ENCODE peak calls at places on chromosomes 13 and 19, in ten cellular contexts. L is RWPE1; P is stimulated activated CD8-positive, alpha-beta memory T cell treated with anti-CD3 and anti-CD28 coated beads, Interleukin-4, amount 100 ng/mL, for 1 hour; W is activated CD8-positive, alpha-beta memory T cell treated with anti-CD3 and anti-CD28 coated beads, Interleukin-2, amount 50 U/mL, for 48 hours; X is GM20000; T is fibroblast of the conjunctiva; K is type B pancreatic cell; I is NCI-H2171 treated with DMSO at 0.1 percent for 48 hours; Y is mesothelial cell of epicardium; N is caudate nucleus. M is an unnamed sample.

GRCh38 chr13:23681253-23681652 is 111.0 kb downstream of the TNFRSF19 start:
- DNase-seq in W (no peak), X (no peak), I (no peak), Y (no peak), P (no peak), N (no peak), T (no peak), K (no peak), L (no peak), M (no peak)

GRCh38 chr19:572891-573825 is 762 bp downstream of the BSG start:
- DNase-seq in W (no peak), N (no peak), K (no peak), Y (peak; percentile 23), P (no peak), I (peak; percentile 40), T (no peak), X (no peak), L (peak; percentile 71), M (peak; percentile 85)

GRCh38 chr13:51225034-51225433 is 2.8 kb downstream of the FAM124A start:
- DNase-seq in N (no peak), L (no peak), P (no peak), K (no peak), Y (no peak), I (no peak), W (no peak), X (no peak), T (no peak), M (no peak)

GRCh38 chr19:27806471-27807070 is 1406.4 kb downstream of the UQCRFS1 start:
- DNase-seq in T (no peak), I (no peak), K (no peak), W (no peak), X (no peak), L (no peak), Y (no peak), P (no peak), N (no peak), M (no peak)

GRCh38 chr13:37443538-37443937 is 155.0 kb downstream of the POSTN start:
- DNase-seq in L (no peak), Y (no peak), P (no peak), I (no peak), X (no peak), W (no peak), N (no peak), K (no peak), T (no peak), M (no peak)

GRCh38 chr19:31988256-31988655 is 357.2 kb upstream of the ZNF507 start:
- DNase-seq in W (no peak), Y (no peak), L (no peak), X (no peak), K (no peak), N (no peak), T (no peak), P (no peak), I (no peak), M (no peak)

GRCh38 chr19:53507523-53508442 is 30.2 kb upstream of the ZNF331 start:
- DNase-seq in T (no peak), P (no peak), X (no peak), I (no peak), Y (no peak), N (no peak), L (no peak), K (no peak), W (no peak), M (no peak)

GRCh38 chr19:29833614-29834261 is 21.9 kb downstream of the CCNE1 start:
- DNase-seq in L (no peak), I (no peak), Y (no peak), X (no peak), P (no peak), T (no peak), W (no peak), K (no peak), N (no peak), M (no peak)

GRCh38 chr13:29496241-29496712 is 99.2 kb downstream of the SLC7A1 start:
- DNase-seq in P (no peak), T (no peak), Y (no peak), K (no peak), L (peak; percentile 50), N (no peak), X (peak; percentile 39), W (peak; percentile 46), I (no peak), M (no peak)

GRCh38 chr13:107216046-107216715 is 648.2 kb upstream of the ARGLU1 start:
- DNase-seq in W (no peak), I (no peak), N (no peak), L (no peak), P (no peak), Y (no peak), K (no peak), T (no peak), X (no peak), M (no peak)

GRCh38 chr13:60509601-60510386 is 112.8 kb downstream of the TDRD3 start:
- DNase-seq in N (no peak), T (no peak), X (no peak), L (peak; percentile 1), Y (no peak), P (no peak), I (no peak), K (no peak), W (no peak), M (no peak)

GRCh38 chr13:105936816-105937215 is 598.6 kb downstream of the EFNB2 start:
- DNase-seq in Y (no peak), K (no peak), X (no peak), P (no peak), W (no peak), L (no peak), I (no peak), N (no peak), T (no peak), M (no peak)

GRCh38 chr19:1252818-1253513 is 4.6 kb downstream of the MIDN start:
- DNase-seq in T (peak; percentile 98), W (peak; percentile 85), P (no peak), X (peak; percentile 75), I (peak; percentile 88), Y (no peak), L (peak; percentile 85), K (no peak), N (peak; percentile 80), M (peak; percentile 98)

GRCh38 chr13:111335263-111335662 is 14.8 kb downstream of the TEX29 start:
- DNase-seq in N (no peak), K (peak; percentile 36), T (no peak), X (no peak), L (no peak), I (no peak), P (no peak), W (peak; percentile 13), Y (no peak), M (peak; percentile 44)

GRCh38 chr13:56134524-56134923 is 1006.2 kb upstream of the PRR20A start:
- DNase-seq in K (no peak), X (no peak), Y (no peak), N (no peak), T (no peak), W (no peak), I (no peak), L (no peak), P (no peak), M (no peak)

GRCh38 chr13:59111711-59112110 is 1052.0 kb downstream of the DIAPH3 start:
- DNase-seq in Y (no peak), P (no peak), W (no peak), T (no peak), I (no peak), K (no peak), L (no peak), X (no peak), N (no peak), M (no peak)

GRCh38 chr13:84446972-84447700 is 564.9 kb upstream of the SLITRK1 start:
- DNase-seq in L (no peak), I (peak; percentile 79), N (no peak), P (no peak), T (peak; percentile 77), X (no peak), W (no peak), Y (no peak), K (no peak), M (peak; percentile 92)

GRCh38 chr13:35857769-35858168 is 273.4 kb downstream of the DCLK1 start:
- DNase-seq in K (no peak), P (no peak), X (no peak), T (no peak), Y (no peak), L (no peak), W (no peak), N (no peak), I (peak; percentile 36), M (no peak)

GRCh38 chr13:103539265-103539664 is 473.0 kb upstream of the SLC10A2 start:
- DNase-seq in K (no peak), L (no peak), Y (no peak), N (no peak), P (no peak), W (no peak), T (no peak), X (no peak), I (peak; percentile 86), M (no peak)

GRCh38 chr19:29119582-29119981 is 93.4 kb downstream of the UQCRFS1 start:
- DNase-seq in P (no peak), I (no peak), L (no peak), N (no peak), Y (no peak), X (no peak), T (no peak), W (no peak), K (no peak), M (no peak)

GRCh38 chr19:49591731-49592485 is 926 bp downstream of the PRR12 start:
- DNase-seq in N (no peak), T (no peak), W (peak; percentile 74), L (peak; percentile 67), I (peak; percentile 56), P (no peak), K (no peak), X (peak; percentile 36), Y (peak; percentile 25), M (no peak)

GRCh38 chr13:102597029-102598015 is 536 bp downstream of the TPP2 start:
- DNase-seq in L (no peak), Y (no peak), W (peak; percentile 70), X (peak; percentile 39), K (no peak), N (no peak), I (no peak), P (no peak), T (no peak), M (no peak)

GRCh38 chr19:55304279-55304978 is 20.6 kb downstream of the BRSK1 start:
- DNase-seq in I (peak; percentile 9), W (no peak), P (no peak), N (no peak), K (no peak), X (peak; percentile 78), L (peak; percentile 59), Y (no peak), T (no peak), M (no peak)

GRCh38 chr13:110364081-110364480 is 57.0 kb downstream of the COL4A2 start:
- DNase-seq in X (no peak), Y (no peak), I (no peak), N (no peak), L (no peak), T (no peak), K (no peak), P (no peak), W (no peak), M (no peak)

GRCh38 chr13:112777637-112778406 is 88.0 kb downstream of the ATP11A start:
- DNase-seq in L (no peak), W (no peak), P (no peak), K (no peak), X (no peak), I (no peak), T (no peak), N (no peak), Y (no peak), M (no peak)

GRCh38 chr13:52085416-52085815 is 43.5 kb downstream of the NEK5 start:
- DNase-seq in T (peak; percentile 13), W (no peak), P (no peak), X (no peak), N (no peak), I (no peak), K (no peak), Y (no peak), L (no peak), M (no peak)

GRCh38 chr19:30122431-30122830 is 180.4 kb downstream of the URI1 start:
- DNase-seq in T (no peak), W (no peak), K (no peak), P (no peak), X (no peak), Y (no peak), N (no peak), L (no peak), I (no peak), M (no peak)

GRCh38 chr13:47650221-47650620 is 350.9 kb downstream of the SUCLA2 start:
- DNase-seq in P (no peak), I (no peak), T (no peak), Y (no peak), N (no peak), K (no peak), L (no peak), W (no peak), X (no peak), M (no peak)

M was measured in osteocyte.